ENCODE peak calls at places on chromosome 1, in five cellular contexts. I is GM20000; D is NCI-H1417; Q is Daoy; G is activated CD4-positive, alpha-beta T cell treated with anti-CD3 and anti-CD28 coated beads for 36 hours. K is an unnamed sample.

GRCh38 chr1:70382682-70383081 is 28.2 kb upstream of the ANKRD13C start:
- DNase-seq in G (no peak), Q (no peak), I (peak), D (no peak), K (no peak)

GRCh38 chr1:212152308-212152693 is 116.8 kb downstream of the DTL start:
- DNase-seq in Q (no peak), D (no peak), I (no peak), G (no peak), K (no peak)

GRCh38 chr1:11749203-11749689 is 12.7 kb upstream of the C1orf167 start:
- DNase-seq in Q (peak), G (peak), I (peak), D (no peak), K (peak)

GRCh38 chr1:41525891-41526587 is 41.6 kb upstream of the EDN2 start:
- DNase-seq in D (no peak), G (no peak), Q (no peak), I (no peak), K (no peak)

GRCh38 chr1:100883963-100884362 is 10.7 kb downstream of the EXTL2 start:
- DNase-seq in G (no peak), D (no peak), Q (peak), I (no peak), K (peak)

GRCh38 chr1:52520149-52520548 is 32.7 kb downstream of the TUT4 start:
- DNase-seq in D (no peak), I (peak), Q (no peak), G (no peak), K (peak)

GRCh38 chr1:54278941-54279422 is 79.0 kb downstream of the MRPL37 start:
- DNase-seq in I (no peak), G (no peak), D (no peak), Q (no peak), K (no peak)

GRCh38 chr1:10722803-10723202 is 73.6 kb downstream of the CASZ1 start:
- DNase-seq in I (no peak), G (no peak), D (no peak), Q (no peak), K (no peak)

GRCh38 chr1:8625480-8625879 is 192.0 kb downstream of the RERE start:
- DNase-seq in G (no peak), D (no peak), Q (no peak), I (no peak), K (no peak)

GRCh38 chr1:108841703-108842102 is 15.2 kb downstream of the AKNAD1 start:
- DNase-seq in Q (no peak), I (no peak), G (no peak), D (no peak), K (no peak)

GRCh38 chr1:70205076-70205436 is 323 bp downstream of the LRRC40 start:
- DNase-seq in Q (no peak), G (no peak), I (no peak), D (peak), K (no peak)

GRCh38 chr1:158666037-158666436 is 20.5 kb downstream of the SPTA1 start:
- DNase-seq in Q (no peak), D (no peak), G (no peak), I (no peak), K (no peak)

GRCh38 chr1:230104395-230105244 is 37.6 kb downstream of the GALNT2 start:
- DNase-seq in Q (peak), G (peak), I (peak), D (peak), K (peak)

K was measured in A673.